ENCODE peak calls at places on chromosomes 16 and 17, in eight cellular contexts. T, A, K, F, B, I, D and X are unnamed samples.

GRCh38 chr16:963913-964695 is 6.7 kb downstream of the LMF1 start:
- DNase-seq in K (peak), B (no peak), A (no peak), F (no peak), T (peak), D (no peak), I (no peak), X (no peak)

GRCh38 chr17:70100983-70101382 is 26.0 kb downstream of the KCNJ16 start:
- DNase-seq in D (no peak), B (no peak), K (no peak), T (no peak), A (no peak), F (peak), I (no peak), X (no peak)

GRCh38 chr17:6701719-6702118 is 11.4 kb downstream of the SLC13A5 start:
- DNase-seq in A (peak), K (peak), T (no peak), F (peak), D (peak), B (no peak), I (no peak), X (no peak)

GRCh38 chr16:55701442-55702319 is 45.9 kb downstream of the SLC6A2 start:
- DNase-seq in F (peak), K (peak), D (peak), T (peak), I (peak), A (peak), B (no peak), X (no peak)

GRCh38 chr16:72072514-72073342 is 9.7 kb downstream of the HPR start:
- DNase-seq in I (peak), A (no peak), F (peak), T (no peak), B (no peak), D (peak), K (peak), X (no peak)

GRCh38 chr17:48160177-48160967 is 52.8 kb downstream of the SNX11 start:
- DNase-seq in K (no peak), A (no peak), D (no peak), T (peak), B (no peak), I (no peak), F (no peak), X (no peak)

GRCh38 chr16:280552-280951 is at the start of gene ARHGDIG:
- DNase-seq in A (no peak), I (no peak), T (no peak), F (peak), D (no peak), B (no peak), K (no peak), X (no peak)

GRCh38 chr16:27401768-27402568 is at the start of gene IL21R:
- DNase-seq in B (peak), D (peak), K (no peak), T (peak), F (peak), I (peak), A (peak), X (no peak)

DNA sequence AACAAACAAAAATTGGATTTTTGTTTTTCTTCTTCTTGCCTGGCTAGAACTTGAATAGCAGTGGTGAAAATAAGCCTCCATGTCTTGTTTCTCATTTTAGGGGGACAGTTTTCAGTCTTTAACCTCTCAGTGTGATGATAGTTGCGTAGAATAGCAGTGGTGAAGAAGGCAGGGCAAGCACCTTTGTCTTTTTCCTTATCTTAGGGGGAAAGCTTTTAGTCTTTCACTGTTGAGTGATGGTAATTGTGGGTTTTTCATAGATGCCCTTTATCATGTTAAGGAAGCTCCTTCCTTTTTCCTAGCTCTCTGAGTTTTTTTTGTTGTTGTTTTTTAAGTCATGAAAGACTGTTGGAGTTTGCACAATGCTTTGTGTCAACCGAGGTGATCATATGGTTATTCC is 15.6 kb downstream of the NOL11 start:
- DNase-seq in F (no peak), T (no peak), A (no peak), I (no peak), D (no peak), K (no peak), B (no peak), X (no peak)
- H3K27ac ChIP-seq in F (no peak), T (no peak), A (no peak), I (no peak), D (no peak), K (no peak), B (no peak), X (no peak)

DNA sequence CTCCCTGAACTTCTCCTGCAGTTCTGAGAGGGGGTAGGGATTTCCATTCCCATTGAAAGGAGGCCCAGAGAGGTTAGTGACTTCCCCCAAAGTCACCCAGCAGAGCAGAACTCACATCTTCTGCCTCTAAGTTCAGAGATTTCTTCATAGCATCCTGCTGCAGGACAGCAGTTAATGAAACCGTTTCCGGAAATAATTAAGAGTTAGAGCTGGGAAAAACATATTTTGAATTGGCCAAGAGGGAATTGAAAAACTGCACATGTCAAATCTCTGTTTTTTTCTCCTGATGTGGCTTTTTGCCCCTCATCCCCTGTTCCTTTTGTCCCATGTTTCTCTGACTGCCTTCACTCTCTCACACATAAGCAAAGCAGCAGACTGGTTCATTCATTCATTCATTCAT is 26.6 kb downstream of the ITPRIPL2 start:
- DNase-seq in K (no peak), D (no peak), F (no peak), B (no peak), A (no peak), I (no peak), T (no peak), X (no peak)
- H3K27ac ChIP-seq in K (no peak), D (no peak), F (no peak), B (no peak), A (no peak), I (no peak), T (no peak), X (no peak)

DNA sequence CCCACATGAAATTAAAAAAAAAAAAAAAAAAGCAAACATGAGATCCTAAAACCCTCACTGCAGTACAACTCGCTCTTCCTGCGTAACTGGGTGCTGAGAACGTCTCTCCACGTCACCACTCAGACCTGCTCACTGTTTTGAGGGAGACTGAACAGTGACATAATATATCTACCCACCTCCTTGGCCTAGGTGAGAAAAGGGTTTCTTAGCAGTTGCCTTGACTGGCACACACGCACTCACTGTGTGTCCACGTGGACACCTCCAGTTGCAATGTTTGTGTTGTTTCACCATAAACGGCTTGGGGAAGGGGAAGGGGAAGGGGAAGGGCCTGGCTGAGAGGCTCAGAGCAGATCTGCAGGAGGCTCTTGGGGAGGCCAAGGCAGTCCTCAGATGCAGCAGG is 32.0 kb downstream of the FANCA start:
- DNase-seq in T (no peak), F (no peak), K (no peak), B (peak), I (no peak), D (no peak), A (no peak), X (no peak)
- H3K27ac ChIP-seq in T (no peak), F (no peak), K (no peak), B (no peak), I (no peak), D (no peak), A (no peak), X (no peak)

DNA sequence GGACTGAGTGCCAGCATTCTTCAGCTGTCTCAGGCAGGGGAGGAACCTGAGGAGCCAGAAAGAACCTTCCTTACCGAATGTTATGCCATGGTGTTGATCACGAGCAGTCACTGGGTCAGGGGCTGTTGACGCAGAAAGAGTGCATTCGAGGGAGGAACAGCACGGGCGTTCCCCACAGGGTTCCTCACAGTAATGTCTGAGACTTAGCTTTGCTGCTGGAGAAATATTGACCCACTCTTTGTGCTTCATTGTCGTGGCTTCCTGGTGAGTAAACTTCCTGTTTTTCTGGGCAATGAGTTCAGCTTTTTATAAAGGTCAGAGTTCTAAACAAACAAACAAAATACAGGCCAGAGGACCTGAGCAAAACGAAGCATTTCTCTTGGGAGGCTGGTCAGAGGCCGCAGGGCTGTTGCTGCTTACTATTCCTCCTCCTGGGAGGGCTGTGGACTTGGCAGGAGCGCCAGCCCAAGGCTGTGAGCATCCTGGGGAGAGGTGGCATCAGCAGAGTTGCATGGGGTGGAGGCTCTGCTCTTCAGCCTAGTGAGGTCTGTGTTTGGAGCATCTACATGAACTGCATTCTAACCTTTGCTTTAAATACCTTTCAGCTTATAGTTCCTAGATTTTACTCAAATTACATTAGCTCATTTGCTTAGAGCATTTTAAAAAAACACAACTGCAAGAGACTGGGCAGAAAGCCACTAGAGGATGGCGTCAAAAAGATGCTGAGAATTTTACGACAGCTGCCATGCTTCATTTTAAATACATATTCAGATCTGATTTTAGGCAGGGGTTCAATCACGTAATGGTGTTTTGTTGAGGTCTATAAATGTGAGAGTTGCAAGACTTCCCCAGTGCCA is 143.0 kb upstream of the CACNG5 start:
- DNase-seq in A (no peak), I (peak), B (peak), D (peak), F (peak), T (no peak), K (peak), X (no peak)
- H3K27ac ChIP-seq in A (peak), I (no peak), B (no peak), D (no peak), F (no peak), T (peak), K (peak), X (peak)

GRCh38 chr17:41656249-41657023 is 32.1 kb upstream of the KRT17 start:
- DNase-seq in T (no peak), D (no peak), F (no peak), A (no peak), B (no peak), I (no peak), K (no peak), X (no peak)
- H3K27ac ChIP-seq in T (peak), D (no peak), F (no peak), A (no peak), B (no peak), I (no peak), K (no peak), X (no peak)

DNA sequence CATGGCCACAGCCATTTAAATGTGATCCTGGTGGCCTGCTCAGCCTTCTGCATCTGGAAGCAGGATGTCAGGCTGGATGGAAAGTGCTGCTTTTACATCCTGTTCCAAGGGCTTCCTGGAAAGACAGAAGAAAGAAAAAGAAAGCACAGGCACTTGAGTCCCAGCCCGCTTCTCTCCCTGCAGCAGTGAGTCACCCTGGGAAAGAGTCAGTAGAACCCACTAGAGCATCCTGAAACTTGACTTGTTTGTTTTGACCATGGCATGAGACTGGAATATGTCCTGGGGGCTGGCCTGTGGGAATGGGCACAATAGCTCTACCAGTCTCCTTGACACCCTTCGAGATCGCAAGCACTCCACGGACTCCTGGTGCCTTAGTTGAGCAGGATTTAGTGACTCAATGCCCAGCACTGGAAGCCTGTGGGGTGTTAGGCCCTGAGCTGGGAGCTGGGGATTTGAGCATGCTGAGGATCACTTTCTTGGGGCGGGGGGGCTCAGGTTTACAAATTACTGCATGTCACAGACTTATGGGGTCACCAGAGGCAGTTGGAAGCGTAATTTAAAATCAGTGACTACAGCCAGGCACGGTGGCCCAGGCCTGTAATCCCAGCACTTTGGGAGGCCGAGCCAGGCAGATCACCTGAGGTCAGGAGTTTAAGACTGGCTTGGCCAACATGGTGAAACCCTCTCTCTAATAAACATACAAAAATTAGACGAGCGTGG is 22.1 kb upstream of the GNA13 start:
- DNase-seq in F (peak), D (peak), B (no peak), I (no peak), K (peak), T (no peak), A (no peak), X (no peak)
- H3K27ac ChIP-seq in F (no peak), D (no peak), B (no peak), I (no peak), K (no peak), T (peak), A (no peak), X (peak)

GRCh38 chr16:29926675-29927522 is 873 bp upstream of the KCTD13 start:
- DNase-seq in B (no peak), A (no peak), D (no peak), K (no peak), T (peak), F (peak), I (peak), X (no peak)

GRCh38 chr16:29922986-29923501 is 3.0 kb downstream of the KCTD13 start:
- DNase-seq in D (no peak), K (no peak), F (no peak), T (no peak), B (no peak), A (no peak), I (no peak), X (no peak)

GRCh38 chr16:29925805-29926674 is at the start of gene KCTD13:
- DNase-seq in F (peak), A (peak), K (peak), D (peak), T (peak), B (peak), I (peak), X (peak)

GRCh38 chr16:29925173-29925804 is 737 bp downstream of the KCTD13 start:
- DNase-seq in B (no peak), F (peak), A (no peak), T (no peak), I (no peak), D (no peak), K (peak), X (no peak)

DNA sequence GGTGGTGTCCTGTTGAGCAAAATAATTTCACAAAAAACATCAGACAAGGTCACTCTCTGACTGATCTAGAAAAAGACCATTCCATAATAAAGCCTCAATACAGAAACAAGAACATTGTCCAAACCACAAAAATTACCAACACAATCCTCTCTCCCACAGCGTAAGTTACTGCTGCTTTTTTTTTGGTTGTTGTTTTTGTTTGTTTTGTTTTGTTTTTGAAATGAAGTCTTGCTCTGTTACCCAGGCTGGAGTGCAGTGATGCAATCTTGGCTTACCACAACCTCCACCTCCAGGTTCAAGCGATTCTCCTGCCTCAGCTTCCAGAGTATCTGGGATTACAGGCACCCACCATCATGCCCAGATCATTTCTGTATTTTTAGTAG is 1.5 kb upstream of the KCTD13 start:
- DNase-seq in K (no peak), A (no peak), I (no peak), F (no peak), D (no peak), B (no peak), T (no peak), X (no peak)
- H3K27ac ChIP-seq in K (no peak), A (no peak), I (no peak), F (peak), D (no peak), B (no peak), T (peak), X (peak)

GRCh38 chr17:5225668-5226457 is 8.8 kb downstream of the SCIMP start:
- DNase-seq in A (no peak), K (peak), F (no peak), T (no peak), D (no peak), I (no peak), B (no peak), X (no peak)

GRCh38 chr17:5226940-5227878 is 7.5 kb downstream of the SCIMP start:
- DNase-seq in D (no peak), F (no peak), K (no peak), A (peak), T (no peak), B (peak), I (no peak), X (no peak)
- H3K27ac ChIP-seq in D (no peak), F (no peak), K (no peak), A (peak), T (no peak), B (peak), I (no peak), X (no peak)

DNA sequence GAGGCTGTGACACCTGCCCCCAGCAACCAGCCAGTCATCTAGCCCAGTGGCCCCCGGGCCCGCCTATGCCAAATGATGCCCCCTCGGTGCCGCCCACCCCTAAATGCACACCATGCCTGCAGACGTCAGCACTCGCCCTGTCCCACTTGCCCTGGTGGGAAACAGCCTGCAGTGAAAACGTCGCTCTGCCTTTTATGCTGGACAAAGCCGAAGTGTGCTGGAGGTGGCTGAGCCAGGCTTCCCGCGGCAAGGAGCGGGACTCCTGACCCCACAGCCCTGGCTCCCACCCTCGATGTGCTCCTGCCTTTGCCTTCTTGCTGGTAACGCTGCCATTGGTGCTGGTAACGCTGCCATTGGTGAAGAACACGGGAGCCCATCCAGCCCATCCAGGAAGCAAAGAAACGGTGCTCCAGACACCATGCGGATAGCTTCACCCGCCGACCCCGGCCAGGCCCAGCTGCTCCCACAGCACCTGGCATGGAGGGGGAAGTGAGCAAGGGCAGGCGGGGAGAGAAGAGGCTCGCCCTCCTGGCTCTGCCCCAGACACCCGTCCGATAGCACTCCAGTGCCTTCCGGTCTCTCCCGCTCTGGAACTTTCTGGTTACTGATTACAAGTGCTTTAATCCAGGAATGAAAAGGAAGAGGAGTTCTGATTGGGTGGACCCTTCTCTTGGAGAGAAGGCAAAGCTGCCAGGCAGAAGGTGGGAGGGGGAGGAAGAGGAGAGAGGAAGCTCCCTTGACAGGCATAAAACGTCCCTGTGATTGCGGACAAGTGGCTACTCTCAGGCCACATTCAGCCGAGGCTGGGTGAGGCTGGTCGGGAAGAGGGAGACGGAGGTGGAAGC is 4.0 kb upstream of the BAIAP2 start:
- DNase-seq in F (no peak), D (peak), A (no peak), I (no peak), K (peak), B (no peak), T (peak), X (no peak)
- H3K27ac ChIP-seq in F (no peak), D (no peak), A (no peak), I (no peak), K (no peak), B (no peak), T (peak), X (peak)

DNA sequence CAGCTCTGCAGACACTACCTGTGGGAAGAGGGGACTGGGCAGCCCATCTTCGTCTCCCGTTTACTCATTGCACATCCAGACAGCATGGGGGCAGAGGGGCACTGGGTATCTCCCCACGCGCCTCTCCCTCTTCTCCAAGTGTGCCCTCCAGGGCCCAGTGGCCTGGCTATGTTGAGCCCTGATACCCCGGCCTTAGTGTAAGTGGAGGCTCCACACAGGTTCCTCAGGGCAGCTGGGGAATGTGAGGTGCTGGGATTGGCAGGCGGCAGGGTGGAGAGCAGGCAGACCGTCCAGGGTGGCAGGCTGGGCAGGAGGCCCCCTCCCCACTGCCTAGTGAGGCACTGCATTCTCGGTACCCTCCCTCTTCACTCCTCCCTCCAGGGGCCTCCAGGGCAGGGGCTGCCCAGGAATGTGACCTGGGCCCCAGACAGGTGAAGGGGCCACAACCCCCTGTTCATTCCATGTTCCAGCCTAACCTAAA is 13.2 kb upstream of the NAGLU start:
- DNase-seq in A (no peak), D (no peak), I (no peak), B (no peak), F (no peak), T (no peak), K (no peak), X (no peak)
- H3K27ac ChIP-seq in A (no peak), D (peak), I (peak), B (no peak), F (peak), T (peak), K (peak), X (peak)